ENCODE peak calls at places on chromosomes 6 and 20, in five cellular contexts. T is GM12878, J is SK-N-SH, O is H1, N is HepG2. F is an unnamed sample.

GRCh38 chr6:162846723-162847122 is 118.9 kb downstream of the PACRG start:
- DNase-seq in T (no peak), J (no peak), O (no peak), N (no peak), F (no peak)

GRCh38 chr20:10247440-10247839 is 28.8 kb downstream of the SNAP25 start:
- DNase-seq in T (no peak), J (no peak), O (no peak), N (no peak), F (no peak)

GRCh38 chr20:5073154-5074049 is 46.4 kb downstream of the PCNA start:
- DNase-seq in T (no peak), J (peak; percentile 30), O (no peak), N (peak; percentile 87), F (no peak)

GRCh38 chr20:54650201-54650722 is 174.9 kb downstream of the DOK5 start:
- DNase-seq in T (no peak), J (no peak), O (no peak), N (no peak), F (no peak)

GRCh38 chr6:39688494-39688893 is 36.7 kb downstream of the KIF6 start:
- DNase-seq in T (no peak), J (no peak), O (no peak), N (no peak), F (no peak)

GRCh38 chr6:62344850-62345249 is 58.8 kb upstream of the KHDRBS2 start:
- DNase-seq in T (no peak), J (no peak), O (no peak), N (no peak), F (no peak)

GRCh38 chr20:38109025-38109541 is 56.0 kb downstream of the TGM2 start:
- DNase-seq in T (no peak), J (peak; percentile 58), O (no peak), N (no peak), F (no peak)

GRCh38 chr20:64247970-64248841 is 7.3 kb upstream of the PCMTD2 start:
- DNase-seq in T (no peak), J (no peak), O (no peak), N (no peak), F (peak; percentile 36)

GRCh38 chr6:56145616-56146015 is 101.8 kb downstream of the COL21A1 start:
- DNase-seq in T (no peak), J (no peak), O (no peak), N (no peak), F (no peak)

GRCh38 chr20:62245911-62246280 is 7.6 kb downstream of the OSBPL2 start:
- DNase-seq in T (no peak), J (no peak), O (no peak), N (no peak), F (no peak)

GRCh38 chr6:83113258-83113657 is 45.8 kb downstream of the DOP1A start:
- DNase-seq in T (no peak), J (no peak), O (no peak), N (no peak), F (no peak)

GRCh38 chr6:144931172-144932035 is 646.3 kb downstream of the UTRN start:
- DNase-seq in T (no peak), J (peak; percentile 12), O (no peak), N (peak; percentile 27), F (peak; percentile 46)

GRCh38 chr6:105616521-105616920 is 213.6 kb upstream of the PREP start:
- DNase-seq in T (no peak), J (no peak), O (no peak), N (no peak), F (no peak)

GRCh38 chr6:8047466-8048292 is 16.5 kb downstream of the BLOC1S5 start:
- DNase-seq in T (no peak), J (no peak), O (no peak), N (peak; percentile 12), F (no peak)

GRCh38 chr6:110518281-110518623 is 41.8 kb upstream of the SLC22A16 start:
- DNase-seq in T (no peak), J (peak; percentile 36), O (no peak), N (peak; percentile 34), F (no peak)

GRCh38 chr6:138655828-138656227 is 117.7 kb upstream of the CCDC28A start:
- DNase-seq in T (no peak), J (no peak), O (no peak), N (no peak), F (no peak)

GRCh38 chr6:159788757-159789376 is 535 bp downstream of the TCP1 start:
- DNase-seq in T (no peak), J (peak; percentile 50), O (no peak), N (peak; percentile 47), F (peak; percentile 67)

GRCh38 chr6:144683216-144684070 is 398.3 kb downstream of the UTRN start:
- DNase-seq in T (no peak), J (no peak), O (no peak), N (no peak), F (no peak)

GRCh38 chr6:116447496-116448011 is 13.6 kb upstream of the CALHM6 start:
- DNase-seq in T (no peak), J (no peak), O (no peak), N (no peak), F (no peak)

GRCh38 chr6:167978607-167979006 is 18.9 kb upstream of the KIF25 start:
- DNase-seq in T (no peak), J (no peak), O (no peak), N (peak; percentile 26), F (no peak)

GRCh38 chr20:54431545-54431944 is 43.8 kb upstream of the DOK5 start:
- DNase-seq in T (no peak), J (no peak), O (no peak), N (no peak), F (no peak)

GRCh38 chr6:35629876-35630378 is 58.8 kb downstream of the FKBP5 start:
- DNase-seq in T (no peak), J (no peak), O (no peak), N (no peak), F (no peak)

GRCh38 chr6:168583821-168584220 is 142.8 kb downstream of the SMOC2 start:
- DNase-seq in T (no peak), J (no peak), O (no peak), N (no peak), F (no peak)

GRCh38 chr6:52610745-52611355 is 34.0 kb upstream of the TRAM2 start:
- DNase-seq in T (no peak), J (no peak), O (no peak), N (peak; percentile 40), F (no peak)

GRCh38 chr6:44804546-44804945 is 417.0 kb downstream of the CDC5L start:
- DNase-seq in T (no peak), J (no peak), O (no peak), N (peak; percentile 31), F (no peak)

GRCh38 chr6:44805239-44805849 is 417.8 kb downstream of the CDC5L start:
- DNase-seq in T (no peak), J (no peak), O (no peak), N (no peak), F (no peak)

GRCh38 chr6:44801188-44801587 is 413.7 kb downstream of the CDC5L start:
- DNase-seq in T (no peak), J (no peak), O (no peak), N (no peak), F (no peak)

GRCh38 chr6:44806656-44807055 is 419.1 kb downstream of the CDC5L start:
- DNase-seq in T (no peak), J (no peak), O (no peak), N (no peak), F (no peak)

DNA sequence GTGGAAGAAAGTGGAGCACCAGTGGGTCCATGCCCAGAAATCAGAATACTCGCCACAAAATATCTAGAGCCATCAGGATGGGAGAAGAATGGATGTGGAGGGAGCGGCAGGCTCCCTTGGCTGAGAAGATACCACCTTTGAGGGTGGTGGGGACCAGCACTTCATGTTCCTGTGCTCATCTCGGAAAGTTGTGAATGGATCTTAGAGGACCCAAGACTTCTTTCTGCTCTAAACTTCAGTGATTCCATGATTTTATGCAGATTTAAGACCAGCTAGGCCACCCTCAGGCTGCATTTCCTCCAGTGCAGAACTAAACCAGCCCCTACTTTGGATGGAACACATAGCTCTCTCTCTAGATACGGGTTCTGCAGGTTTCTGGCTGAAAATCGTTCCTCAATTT is 416.5 kb downstream of the CDC5L start:
- DNase-seq in T (no peak), J (no peak), O (no peak), N (no peak), F (no peak)
- TF ChIP-seq MAX in T (no peak), J (no peak), O (no peak), N (no peak), F (no peak)

GRCh38 chr20:25321991-25322390 is 68.6 kb downstream of the ABHD12 start:
- DNase-seq in T (no peak), J (no peak), O (no peak), N (no peak), F (no peak)

GRCh38 chr20:25318471-25319240 is 70.8 kb downstream of the PYGB start:
- DNase-seq in T (peak; percentile 88), J (no peak), O (no peak), N (no peak), F (no peak)

GRCh38 chr20:25321262-25321831 is 69.3 kb downstream of the ABHD12 start:
- DNase-seq in T (no peak), J (no peak), O (no peak), N (no peak), F (no peak)

GRCh38 chr20:25319241-25320034 is 71.2 kb downstream of the ABHD12 start:
- DNase-seq in T (no peak), J (no peak), O (no peak), N (no peak), F (no peak)

GRCh38 chr20:25320035-25320800 is 70.4 kb downstream of the ABHD12 start:
- DNase-seq in T (no peak), J (peak; percentile 70), O (no peak), N (no peak), F (no peak)
- H4K20me1 ChIP-seq in T (no peaks in the 10 kb centered on the region), J (no peaks in the 10 kb centered on the region), O (no peaks in the 10 kb centered on the region), N (no peaks in the 10 kb centered on the region), F (no peaks in the 10 kb centered on the region)

DNA sequence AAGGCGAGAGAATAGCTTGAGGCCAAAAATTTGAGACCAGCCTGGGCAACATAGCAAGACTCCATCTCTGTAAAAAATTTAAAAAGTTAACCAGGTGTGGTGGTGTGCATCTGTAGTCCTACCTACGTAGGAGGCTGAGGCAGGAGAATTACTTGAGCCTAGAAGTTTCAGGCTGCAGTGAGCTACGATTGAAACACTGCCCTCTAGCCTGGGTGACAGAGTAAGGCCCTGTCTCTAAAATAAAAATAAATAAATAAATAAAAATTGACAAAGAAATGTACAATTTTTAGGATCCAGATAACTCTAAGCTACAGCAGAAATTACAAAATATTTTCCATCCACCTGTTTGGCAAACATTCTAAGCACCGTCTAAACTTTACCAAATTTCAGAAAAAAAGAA is 941.0 kb upstream of the ADGRB3 start:
- DNase-seq in T (no peak), J (no peak), O (no peak), N (peak; percentile 7), F (no peak)
- TF ChIP-seq CHD2 in T (no peak), J (no peak), O (no peak), N (no peak), F (no peak)

DNA sequence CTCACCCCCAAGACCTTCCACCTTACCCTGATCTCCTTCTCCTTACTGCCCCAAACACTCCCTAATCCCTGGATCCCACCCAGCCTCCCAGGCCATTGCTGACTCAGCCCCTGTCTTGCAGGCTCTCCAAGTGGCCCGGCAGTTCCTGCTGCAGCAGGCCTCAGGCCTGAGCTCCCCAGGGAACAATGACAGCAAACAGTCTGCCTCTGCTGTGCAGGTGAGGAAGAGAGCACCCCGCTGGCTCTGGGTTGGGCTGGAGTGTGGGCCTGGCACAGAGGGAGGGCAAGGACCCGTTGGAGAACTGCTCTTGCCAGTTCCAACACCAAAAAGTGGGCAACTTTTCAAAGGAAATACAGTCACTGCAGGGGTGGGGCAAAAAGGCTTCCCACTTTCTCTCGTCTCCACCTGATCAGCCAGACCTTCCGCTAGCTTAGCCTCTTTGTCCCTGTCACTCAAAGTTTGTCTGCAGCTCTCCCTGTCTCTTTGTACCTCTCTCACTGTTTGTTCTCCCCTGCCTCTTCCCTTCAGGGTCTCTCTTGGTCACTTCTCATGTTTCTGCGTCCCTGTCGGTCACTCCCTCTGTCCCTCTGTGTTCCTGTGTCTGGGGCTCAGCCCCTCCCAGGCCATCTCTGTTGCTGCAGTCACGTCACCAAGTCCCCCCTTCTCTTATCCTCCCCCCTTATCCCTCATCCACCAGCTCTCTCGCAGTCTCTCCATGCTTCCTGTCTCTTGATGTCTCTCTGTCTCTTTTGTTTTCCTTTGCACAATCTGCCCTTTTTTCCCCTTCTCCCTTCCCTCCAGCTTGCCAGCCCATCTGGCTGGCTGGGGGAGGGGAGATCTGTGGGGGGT is 31.9 kb downstream of the FOXP4 start:
- DNase-seq in T (no peak), J (peak; percentile 44), O (no peak), N (peak; percentile 99), F (peak; percentile 71)
- TF ChIP-seq MAX in T (no peak), J (no peak), O (peak; percentile 62), N (peak; percentile 38), F (no peak)

F was measured in K562.